ENCODE peak calls at places on chromosomes 4 and X, in five cellular contexts. One of them, this sample, is unnamed.

GRCh38 chrX:151722241-151722846 is 6.5 kb downstream of the FATE1 start:
- DNase-seq in OCI-LY7: peak; percentile 10
- DNase-seq in endodermal cell: peak; percentile 90
- DNase-seq in HFF-Myc: no peak
- DNase-seq in AG09309: no peak
- DNase-seq in this sample: peak; percentile 14

GRCh38 chr4:99966692-99967091 is 16.6 kb upstream of the H2AZ1 start:
- DNase-seq in OCI-LY7: no peak
- DNase-seq in endodermal cell: no peak
- DNase-seq in HFF-Myc: no peak
- DNase-seq in AG09309: no peak
- DNase-seq in this sample: peak; percentile 54

GRCh38 chr4:168451331-168451730 is 29.0 kb downstream of the DDX60L start:
- DNase-seq in OCI-LY7: no peak
- DNase-seq in endodermal cell: no peak
- DNase-seq in HFF-Myc: no peak
- DNase-seq in AG09309: no peak
- DNase-seq in this sample: peak; percentile 30

GRCh38 chr4:70712150-70712549 is 9.6 kb upstream of the RUFY3 start:
- DNase-seq in OCI-LY7: no peak
- DNase-seq in endodermal cell: no peak
- DNase-seq in HFF-Myc: no peak
- DNase-seq in AG09309: no peak
- DNase-seq in this sample: no peak

GRCh38 chr4:122005064-122005755 is 53.4 kb upstream of the TRPC3 start:
- DNase-seq in OCI-LY7: no peak
- DNase-seq in endodermal cell: no peak
- DNase-seq in HFF-Myc: no peak
- DNase-seq in AG09309: no peak
- DNase-seq in this sample: peak; percentile 69

GRCh38 chrX:39150210-39150609 is 349.0 kb downstream of the MID1IP1 start:
- DNase-seq in OCI-LY7: no peak
- DNase-seq in endodermal cell: no peak
- DNase-seq in HFF-Myc: no peak
- DNase-seq in AG09309: no peak
- DNase-seq in this sample: no peak

GRCh38 chr4:185833055-185833598 is 21.1 kb upstream of the SORBS2 start:
- DNase-seq in OCI-LY7: no peak
- DNase-seq in endodermal cell: no peak
- DNase-seq in HFF-Myc: no peak
- DNase-seq in AG09309: no peak
- DNase-seq in this sample: peak; percentile 60

GRCh38 chr4:33948921-33949320 is 2295.4 kb downstream of the ARAP2 start:
- DNase-seq in OCI-LY7: no peak
- DNase-seq in endodermal cell: no peak
- DNase-seq in HFF-Myc: no peak
- DNase-seq in AG09309: no peak
- DNase-seq in this sample: no peak

GRCh38 chr4:6250235-6250983 is 19.2 kb upstream of the WFS1 start:
- DNase-seq in OCI-LY7: peak; percentile 72
- DNase-seq in endodermal cell: peak; percentile 85
- DNase-seq in HFF-Myc: no peak
- DNase-seq in AG09309: peak; percentile 20
- DNase-seq in this sample: peak; percentile 80

GRCh38 chrX:102651242-102651967 is at the start of gene GPRASP1:
- DNase-seq in OCI-LY7: no peak
- DNase-seq in endodermal cell: peak; percentile 83
- DNase-seq in HFF-Myc: no peak
- DNase-seq in AG09309: no peak
- DNase-seq in this sample: peak; percentile 26

GRCh38 chr4:168674077-168674747 is 177.4 kb downstream of the PALLD start:
- DNase-seq in OCI-LY7: no peak
- DNase-seq in endodermal cell: peak; percentile 53
- DNase-seq in HFF-Myc: no peak
- DNase-seq in AG09309: no peak
- DNase-seq in this sample: peak; percentile 98

GRCh38 chrX:37745354-37745753 is 34.5 kb upstream of the CYBB start:
- DNase-seq in OCI-LY7: peak; percentile 83
- DNase-seq in endodermal cell: peak; percentile 88
- DNase-seq in HFF-Myc: peak; percentile 17
- DNase-seq in AG09309: peak; percentile 21
- DNase-seq in this sample: peak; percentile 80

GRCh38 chr4:30380404-30380998 is 339.7 kb upstream of the PCDH7 start:
- DNase-seq in OCI-LY7: peak; percentile 54
- DNase-seq in endodermal cell: peak; percentile 88
- DNase-seq in HFF-Myc: peak; percentile 7
- DNase-seq in AG09309: peak; percentile 46
- DNase-seq in this sample: peak; percentile 71

GRCh38 chr4:146978641-146979040 is 33.0 kb upstream of the TTC29 start:
- DNase-seq in OCI-LY7: no peak
- DNase-seq in endodermal cell: no peak
- DNase-seq in HFF-Myc: no peak
- DNase-seq in AG09309: no peak
- DNase-seq in this sample: no peak

GRCh38 chrX:151393514-151393913 is 3.5 kb upstream of the VMA21 start:
- DNase-seq in OCI-LY7: peak; percentile 39
- DNase-seq in endodermal cell: peak; percentile 72
- DNase-seq in HFF-Myc: no peak
- DNase-seq in AG09309: no peak
- DNase-seq in this sample: peak; percentile 9

GRCh38 chrX:118593407-118593806 is 97.8 kb downstream of the DOCK11 start:
- DNase-seq in OCI-LY7: no peak
- DNase-seq in endodermal cell: no peak
- DNase-seq in HFF-Myc: no peak
- DNase-seq in AG09309: no peak
- DNase-seq in this sample: no peak

GRCh38 chr4:185513489-185514181 is 21.7 kb downstream of the PDLIM3 start:
- DNase-seq in OCI-LY7: no peak
- DNase-seq in endodermal cell: no peak
- DNase-seq in HFF-Myc: no peak
- DNase-seq in AG09309: peak; percentile 10
- DNase-seq in this sample: peak; percentile 88

GRCh38 chr4:22515145-22515887 is 550 bp downstream of the ADGRA3 start:
- DNase-seq in OCI-LY7: no peak
- DNase-seq in endodermal cell: peak; percentile 88
- DNase-seq in HFF-Myc: peak; percentile 54
- DNase-seq in AG09309: no peak
- DNase-seq in this sample: peak; percentile 72

GRCh38 chr4:7393491-7394183 is 41.1 kb downstream of the PSAPL1 start:
- DNase-seq in OCI-LY7: no peak
- DNase-seq in endodermal cell: peak; percentile 28
- DNase-seq in HFF-Myc: no peak
- DNase-seq in AG09309: no peak
- DNase-seq in this sample: no peak

GRCh38 chrX:42930951-42931350 is 153.0 kb upstream of the PPP1R2C start:
- DNase-seq in OCI-LY7: no peak
- DNase-seq in endodermal cell: no peak
- DNase-seq in HFF-Myc: no peak
- DNase-seq in AG09309: no peak
- DNase-seq in this sample: no peak

GRCh38 chrX:55490121-55490520 is 473 bp upstream of the USP51 start:
- DNase-seq in OCI-LY7: no peak
- DNase-seq in endodermal cell: no peak
- DNase-seq in HFF-Myc: no peak
- DNase-seq in AG09309: no peak
- DNase-seq in this sample: no peak
- H3K4me3 ChIP-seq in OCI-LY7: peak overlapping the region; percentile 75
- H3K4me3 ChIP-seq in endodermal cell: peak overlapping the region; percentile 86
- H3K4me3 ChIP-seq in HFF-Myc: peak overlapping the region; percentile 51
- H3K4me3 ChIP-seq in AG09309: peak overlapping the region; percentile 56
- H3K4me3 ChIP-seq in this sample: peak overlapping the region; percentile 69

GRCh38 chrX:70332600-70332999 is 42.7 kb downstream of the KIF4A start:
- DNase-seq in OCI-LY7: no peak
- DNase-seq in endodermal cell: no peak
- DNase-seq in HFF-Myc: no peak
- DNase-seq in AG09309: no peak
- DNase-seq in this sample: no peak
- TF ChIP-seq CTCF in OCI-LY7: no peak
- TF ChIP-seq CTCF in endodermal cell: peak; percentile 65
- TF ChIP-seq CTCF in HFF-Myc: peak; percentile 14
- TF ChIP-seq CTCF in AG09309: peak; percentile 26
- TF ChIP-seq CTCF in this sample: peak; percentile 44

DNA sequence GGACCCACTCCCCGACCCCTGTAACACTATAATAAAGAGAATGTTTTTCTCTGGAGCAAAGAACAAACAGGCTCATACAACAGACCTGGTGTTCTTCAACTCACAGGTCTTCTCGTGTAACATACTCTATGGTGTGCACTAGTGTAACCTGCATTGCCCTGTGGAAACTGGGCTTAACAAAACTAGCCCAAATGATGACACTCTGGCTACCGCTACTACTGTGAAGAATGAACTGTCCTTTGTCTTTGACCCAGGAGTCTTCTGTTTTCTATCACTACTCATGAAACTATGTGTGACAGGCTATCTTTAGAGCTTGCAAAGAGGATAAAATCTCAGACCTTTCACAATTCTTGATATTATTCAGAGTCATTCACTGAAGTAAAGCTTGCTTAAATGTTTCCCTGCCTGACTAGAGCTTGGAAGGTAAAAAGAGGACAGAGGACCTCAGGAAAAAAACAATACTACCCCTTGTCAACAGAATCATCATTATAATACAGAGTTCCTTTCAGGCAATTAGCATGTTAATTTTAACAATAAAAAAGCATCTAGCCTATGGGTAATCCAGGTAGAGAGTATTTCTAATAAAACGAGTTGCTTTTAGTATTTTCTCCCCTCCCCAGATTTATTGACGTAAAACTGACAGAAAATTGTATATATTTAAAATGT is 59.2 kb downstream of the FSTL5 start:
- DNase-seq in OCI-LY7: no peak
- DNase-seq in endodermal cell: no peak
- DNase-seq in HFF-Myc: no peak
- DNase-seq in AG09309: no peak
- DNase-seq in this sample: no peak
- H3K4me3 ChIP-seq in OCI-LY7: no peak overlapping the region
- H3K4me3 ChIP-seq in endodermal cell: no peak overlapping the region
- H3K4me3 ChIP-seq in HFF-Myc: no peak overlapping the region
- H3K4me3 ChIP-seq in AG09309: no peak overlapping the region
- H3K4me3 ChIP-seq in this sample: no peak overlapping the region

GRCh38 chr4:170687751-170688150 is 598.0 kb upstream of the AADAT start:
- DNase-seq in OCI-LY7: no peak
- DNase-seq in endodermal cell: peak; percentile 68
- DNase-seq in HFF-Myc: no peak
- DNase-seq in AG09309: no peak
- DNase-seq in this sample: no peak
- TF ChIP-seq CTCF in OCI-LY7: no peak
- TF ChIP-seq CTCF in endodermal cell: peak; percentile 16
- TF ChIP-seq CTCF in HFF-Myc: no peak
- TF ChIP-seq CTCF in AG09309: no peak
- TF ChIP-seq CTCF in this sample: no peak